ENCODE peak calls at places on chromosomes 13 and 19, in five cellular contexts. One of them, this sample, is unnamed.

GRCh38 chr19:55015126-55015525 is 22.9 kb downstream of the GP6 start:
- DNase-seq in PC-3: no peak
- DNase-seq in A549: no peak
- DNase-seq in RWPE1: no peak
- DNase-seq in tibial artery: no peak
- DNase-seq in this sample: no peak

GRCh38 chr13:44605275-44605674 is 29.1 kb upstream of the TSC22D1 start:
- DNase-seq in PC-3: no peak
- DNase-seq in tibial artery: no peak
- DNase-seq in A549: no peak
- DNase-seq in RWPE1: no peak
- DNase-seq in this sample: no peak

GRCh38 chr13:75299913-75300862 is 181.8 kb downstream of the TBC1D4 start:
- DNase-seq in A549: no peak
- DNase-seq in RWPE1: no peak
- DNase-seq in tibial artery: no peak
- DNase-seq in PC-3: peak; percentile 36
- DNase-seq in this sample: no peak

GRCh38 chr19:315811-316210 is 24.6 kb upstream of the PLPP2 start:
- DNase-seq in A549: no peak
- DNase-seq in PC-3: no peak
- DNase-seq in RWPE1: no peak
- DNase-seq in tibial artery: no peak
- DNase-seq in this sample: no peak

GRCh38 chr19:7618771-7619510 is 10.4 kb downstream of the XAB2 start:
- DNase-seq in PC-3: peak; percentile 77
- DNase-seq in tibial artery: no peak
- DNase-seq in RWPE1: no peak
- DNase-seq in A549: no peak
- DNase-seq in this sample: no peak

GRCh38 chr13:98350746-98351330 is 173.8 kb upstream of the RNF113B start:
- DNase-seq in A549: no peak
- DNase-seq in PC-3: peak; percentile 3
- DNase-seq in RWPE1: no peak
- DNase-seq in tibial artery: no peak
- DNase-seq in this sample: no peak

GRCh38 chr13:20497376-20497775 is 28.3 kb downstream of the CRYL1 start:
- DNase-seq in PC-3: no peak
- DNase-seq in RWPE1: no peak
- DNase-seq in tibial artery: no peak
- DNase-seq in A549: no peak
- DNase-seq in this sample: no peak

GRCh38 chr19:14328406-14328805 is 52.8 kb upstream of the ADGRE5 start:
- DNase-seq in RWPE1: no peak
- DNase-seq in A549: no peak
- DNase-seq in tibial artery: no peak
- DNase-seq in PC-3: no peak
- DNase-seq in this sample: no peak

GRCh38 chr19:1979017-1979416 is 36.5 kb downstream of the BTBD2 start:
- DNase-seq in RWPE1: no peak
- DNase-seq in PC-3: no peak
- DNase-seq in tibial artery: no peak
- DNase-seq in A549: no peak
- DNase-seq in this sample: no peak

GRCh38 chr13:42116225-42116624 is 67.8 kb downstream of the DGKH start:
- DNase-seq in PC-3: no peak
- DNase-seq in tibial artery: no peak
- DNase-seq in A549: no peak
- DNase-seq in RWPE1: peak; percentile 75
- DNase-seq in this sample: no peak

GRCh38 chr19:13817018-13817614 is 21.9 kb downstream of the ZSWIM4 start:
- DNase-seq in RWPE1: no peak
- DNase-seq in PC-3: no peak
- DNase-seq in A549: no peak
- DNase-seq in tibial artery: no peak
- DNase-seq in this sample: no peak

GRCh38 chr19:45161715-45162463 is 1.1 kb upstream of the NKPD1 start:
- DNase-seq in RWPE1: no peak
- DNase-seq in tibial artery: no peak
- DNase-seq in PC-3: peak; percentile 25
- DNase-seq in A549: no peak
- DNase-seq in this sample: no peak

GRCh38 chr19:42455621-42456081 is 12.9 kb upstream of the CXCL17 start:
- DNase-seq in PC-3: peak; percentile 93
- DNase-seq in RWPE1: peak; percentile 89
- DNase-seq in A549: peak; percentile 70
- DNase-seq in tibial artery: no peak
- DNase-seq in this sample: no peak

DNA sequence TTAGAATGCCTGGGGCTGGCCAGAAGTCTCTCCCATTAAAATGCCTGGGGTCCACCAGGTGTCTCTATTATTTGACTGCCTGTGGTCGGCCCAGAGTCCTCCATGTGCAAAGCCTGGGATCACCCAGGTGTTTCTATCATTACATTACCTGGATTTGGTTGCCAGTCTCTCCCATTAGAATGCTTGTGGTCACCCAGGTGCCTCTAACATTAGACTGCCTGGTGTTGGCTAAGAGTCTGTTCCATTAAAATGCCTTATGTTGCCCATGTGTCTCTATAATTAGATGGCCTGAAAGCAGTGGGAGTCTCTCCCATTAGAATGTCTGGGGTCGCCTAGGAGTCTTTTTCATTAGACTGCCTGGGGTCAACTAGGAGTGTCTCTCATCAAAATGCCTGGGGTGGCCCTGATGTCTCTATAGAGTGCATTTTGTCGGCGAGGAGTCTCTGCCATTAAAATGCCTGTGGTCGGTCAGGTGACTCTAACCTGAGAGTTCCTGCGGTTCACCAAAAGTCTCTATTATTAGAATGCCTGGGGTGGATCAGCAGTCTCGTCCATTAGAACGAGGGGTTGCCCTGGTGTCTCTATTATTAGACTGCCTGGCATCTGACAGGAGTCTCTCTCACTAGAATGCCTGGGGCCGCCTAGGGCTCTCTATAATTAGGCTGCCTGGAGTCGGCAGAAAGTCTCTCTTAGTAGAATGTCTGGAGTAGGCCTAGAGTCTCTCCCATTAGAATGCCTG is 1540.5 kb downstream of the UQCRFS1 start:
- DNase-seq in RWPE1: no peak
- DNase-seq in tibial artery: peak; percentile 1
- DNase-seq in PC-3: no peak
- DNase-seq in A549: no peak
- DNase-seq in this sample: no peak
- H3K27ac ChIP-seq in RWPE1: no peak overlapping the region
- H3K27ac ChIP-seq in tibial artery: no peak overlapping the region
- H3K27ac ChIP-seq in PC-3: no peak overlapping the region
- H3K27ac ChIP-seq in A549: no peak overlapping the region
- H3K27ac ChIP-seq in this sample: no peak overlapping the region

DNA sequence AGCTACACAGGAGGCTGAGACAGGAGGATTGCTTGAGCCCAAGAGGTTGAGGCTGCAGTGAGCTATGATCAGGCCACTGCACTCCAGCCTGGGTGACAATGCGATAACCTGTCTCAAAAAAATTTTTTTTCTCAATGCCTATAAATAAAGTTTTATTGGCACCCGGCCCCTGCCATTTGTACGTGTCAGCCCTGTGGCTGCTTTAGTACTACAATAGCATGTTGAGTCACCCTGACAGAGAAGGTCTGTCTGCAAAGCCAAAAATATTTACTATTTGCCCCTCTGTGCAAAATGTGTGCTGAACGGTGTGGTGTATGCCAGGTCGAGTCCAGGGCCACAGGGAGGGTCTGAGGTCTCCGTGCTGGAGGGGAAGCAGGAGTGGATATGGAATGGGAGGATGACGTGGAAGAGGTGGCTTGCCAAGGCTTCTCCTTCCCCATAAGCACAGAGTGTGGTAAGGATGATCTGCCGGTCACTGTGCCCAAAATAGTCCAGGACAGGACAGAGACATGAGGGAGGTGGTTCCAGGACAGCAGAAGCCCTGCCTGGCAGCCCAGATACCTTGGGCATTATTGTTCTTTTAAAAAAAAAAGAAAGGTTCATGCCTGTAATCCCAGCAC is 10.0 kb downstream of the NMRK2 start:
- DNase-seq in RWPE1: no peak
- DNase-seq in PC-3: peak; percentile 19
- DNase-seq in A549: no peak
- DNase-seq in tibial artery: no peak
- DNase-seq in this sample: no peak
- H3K27ac ChIP-seq in RWPE1: no peak overlapping the region
- H3K27ac ChIP-seq in PC-3: no peak overlapping the region
- H3K27ac ChIP-seq in A549: no peak overlapping the region
- H3K27ac ChIP-seq in tibial artery: no peak overlapping the region
- H3K27ac ChIP-seq in this sample: no peak overlapping the region

DNA sequence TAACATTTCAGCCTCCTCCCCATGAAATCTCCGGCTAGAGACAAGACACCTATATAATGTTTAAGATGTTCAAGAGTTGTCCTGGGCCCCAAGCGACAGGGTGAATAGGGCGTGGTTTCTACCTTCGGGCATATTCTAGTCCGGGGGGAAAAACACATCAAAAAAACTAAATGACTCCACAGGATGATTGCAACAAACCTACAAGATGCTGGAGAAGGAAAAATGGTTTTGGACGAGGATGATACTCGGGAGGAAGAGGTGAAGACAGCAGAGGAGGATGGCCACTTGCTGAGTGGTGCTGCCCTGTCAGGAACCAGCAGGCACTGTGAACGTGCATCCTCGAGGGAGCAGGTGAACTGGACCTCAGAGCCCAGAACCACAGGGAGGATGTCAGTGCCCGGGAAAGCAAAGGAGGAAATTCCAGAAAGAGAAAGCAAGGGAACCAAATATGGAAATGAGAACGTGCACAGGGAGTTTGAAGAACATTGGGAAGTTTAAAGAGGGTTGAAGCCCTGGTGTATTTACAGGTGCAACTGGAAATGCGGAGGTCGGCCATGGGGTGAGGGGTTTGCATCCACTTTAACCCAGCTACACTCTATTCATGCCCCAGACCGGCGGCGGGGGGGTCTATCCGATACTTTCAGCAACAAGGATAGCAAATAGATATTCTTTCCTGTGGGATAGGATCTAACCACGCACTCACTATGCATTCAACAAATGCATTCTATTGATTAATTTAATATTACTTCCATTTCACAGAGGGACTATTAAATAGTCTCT is 50.6 kb downstream of the COL4A1 start:
- DNase-seq in RWPE1: no peak
- DNase-seq in tibial artery: no peak
- DNase-seq in PC-3: no peak
- DNase-seq in A549: no peak
- DNase-seq in this sample: no peak
- H3K27ac ChIP-seq in RWPE1: peak overlapping the region; percentile 53
- H3K27ac ChIP-seq in tibial artery: peak overlapping the region; percentile 76
- H3K27ac ChIP-seq in PC-3: no peak overlapping the region
- H3K27ac ChIP-seq in A549: no peak overlapping the region
- H3K27ac ChIP-seq in this sample: no peak overlapping the region

GRCh38 chr19:10811391-10812111 is 24.5 kb downstream of the TMED1 start:
- DNase-seq in tibial artery: no peak
- DNase-seq in PC-3: no peak
- DNase-seq in A549: no peak
- DNase-seq in RWPE1: no peak
- DNase-seq in this sample: no peak

GRCh38 chr19:10809693-10810285 is 26.2 kb downstream of the TMED1 start:
- DNase-seq in tibial artery: no peak
- DNase-seq in A549: no peak
- DNase-seq in PC-3: no peak
- DNase-seq in RWPE1: no peak
- DNase-seq in this sample: peak; percentile 54

GRCh38 chr19:10812902-10813404 is 23.1 kb downstream of the TMED1 start:
- DNase-seq in RWPE1: peak; percentile 38
- DNase-seq in A549: peak; percentile 38
- DNase-seq in PC-3: peak; percentile 64
- DNase-seq in tibial artery: peak; percentile 63
- DNase-seq in this sample: peak; percentile 94

GRCh38 chr19:10815007-10815531 is 20.9 kb downstream of the TMED1 start:
- DNase-seq in tibial artery: no peak
- DNase-seq in RWPE1: no peak
- DNase-seq in A549: no peak
- DNase-seq in PC-3: no peak
- DNase-seq in this sample: no peak

GRCh38 chr19:10812196-10812595 is 23.8 kb downstream of the TMED1 start:
- DNase-seq in A549: no peak
- DNase-seq in tibial artery: no peak
- DNase-seq in PC-3: no peak
- DNase-seq in RWPE1: no peak
- DNase-seq in this sample: no peak
- H3K27ac ChIP-seq in A549: peak overlapping the region; percentile 90
- H3K27ac ChIP-seq in tibial artery: no peak overlapping the region
- H3K27ac ChIP-seq in PC-3: no peak overlapping the region
- H3K27ac ChIP-seq in RWPE1: peak overlapping the region; percentile 34
- H3K27ac ChIP-seq in this sample: peak overlapping the region; percentile 89

GRCh38 chr13:95301947-95302386 is 716 bp upstream of the ABCC4 start:
- DNase-seq in tibial artery: no peak
- DNase-seq in PC-3: no peak
- DNase-seq in A549: no peak
- DNase-seq in RWPE1: no peak
- DNase-seq in this sample: no peak

GRCh38 chr13:95298971-95299627 is 2.2 kb downstream of the ABCC4 start:
- DNase-seq in A549: no peak
- DNase-seq in RWPE1: peak; percentile 74
- DNase-seq in PC-3: peak; percentile 86
- DNase-seq in tibial artery: no peak
- DNase-seq in this sample: no peak

GRCh38 chr13:95300625-95301134 is 571 bp downstream of the ABCC4 start:
- DNase-seq in A549: peak; percentile 66
- DNase-seq in tibial artery: no peak
- DNase-seq in RWPE1: peak; percentile 58
- DNase-seq in PC-3: peak; percentile 42
- DNase-seq in this sample: peak; percentile 34

GRCh38 chr13:95298169-95298940 is 2.9 kb downstream of the ABCC4 start:
- DNase-seq in tibial artery: no peak
- DNase-seq in A549: no peak
- DNase-seq in RWPE1: no peak
- DNase-seq in PC-3: no peak
- DNase-seq in this sample: no peak

GRCh38 chr13:95301135-95301946 is at the start of gene ABCC4:
- DNase-seq in tibial artery: peak; percentile 37
- DNase-seq in RWPE1: peak; percentile 68
- DNase-seq in A549: peak; percentile 64
- DNase-seq in PC-3: peak; percentile 75
- DNase-seq in this sample: peak; percentile 67
- H3K27ac ChIP-seq in tibial artery: peak within 1 kb of the TSS; percentile 57
- H3K27ac ChIP-seq in RWPE1: peak within 1 kb of the TSS; percentile 79
- H3K27ac ChIP-seq in A549: peak within 1 kb of the TSS; percentile 96
- H3K27ac ChIP-seq in PC-3: peak within 1 kb of the TSS; percentile 59
- H3K27ac ChIP-seq in this sample: peak within 1 kb of the TSS; percentile 57

DNA sequence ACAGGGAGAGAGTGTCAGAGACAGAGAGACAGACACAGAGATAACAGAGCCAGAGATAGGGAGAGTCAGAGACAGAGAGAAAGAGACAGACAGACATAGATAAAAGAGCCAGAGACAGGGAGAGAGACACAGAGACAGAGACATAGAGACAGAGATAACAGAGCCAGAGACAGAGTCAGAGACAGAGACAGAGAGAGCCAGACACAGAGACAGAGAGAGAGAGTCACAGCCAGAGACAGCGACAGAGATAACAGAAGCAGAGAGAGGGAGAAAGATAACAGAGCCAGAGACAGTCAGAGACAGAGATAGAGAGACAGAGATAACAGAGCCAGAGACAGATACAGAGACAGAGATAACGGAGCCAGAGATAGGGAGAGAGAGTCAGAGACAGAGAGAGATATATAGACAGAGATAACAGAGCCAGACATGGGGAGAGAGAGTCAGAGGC is 865 bp upstream of the TNFSF9 start:
- DNase-seq in RWPE1: no peak
- DNase-seq in tibial artery: no peak
- DNase-seq in A549: no peak
- DNase-seq in PC-3: no peak
- DNase-seq in this sample: no peak
- H3K27ac ChIP-seq in RWPE1: no peak overlapping the region
- H3K27ac ChIP-seq in tibial artery: peak overlapping the region; percentile 16
- H3K27ac ChIP-seq in A549: peak overlapping the region; percentile 99
- H3K27ac ChIP-seq in PC-3: no peak overlapping the region
- H3K27ac ChIP-seq in this sample: no peak overlapping the region